ENCODE peak calls at places on chromosomes 13 and 19, in four cellular contexts. S is type B pancreatic cell, H is cardiac fibroblast, M is mammary epithelial cell. K is an unnamed sample.

GRCh38 chr19:35295792-35296462 is 4.0 kb downstream of the MAG start:
- DNase-seq in S (no peak), H (no peak), M (no peak), K (no peak)

GRCh38 chr19:50798943-50799851 is 9.0 kb downstream of the ACP4 start:
- DNase-seq in S (no peak), H (no peak), M (no peak), K (no peak)

GRCh38 chr19:7975037-7975436 is 30.4 kb downstream of the ELAVL1 start:
- DNase-seq in S (no peak), H (no peak), M (no peak), K (no peak)

GRCh38 chr13:95834134-95834765 is 157.3 kb downstream of the DNAJC3 start:
- DNase-seq in S (peak; percentile 73), H (peak; percentile 73), M (peak; percentile 52), K (peak; percentile 24)

GRCh38 chr13:94658926-94659649 is 53.3 kb downstream of the SOX21 start:
- DNase-seq in S (no peak), H (no peak), M (peak; percentile 8), K (no peak)

GRCh38 chr13:106049171-106049570 is 486.3 kb downstream of the EFNB2 start:
- DNase-seq in S (no peak), H (no peak), M (no peak), K (no peak)

GRCh38 chr19:30011051-30011578 is 69.1 kb downstream of the URI1 start:
- DNase-seq in S (no peak), H (no peak), M (no peak), K (no peak)

GRCh38 chr19:2582984-2583956 is 107.3 kb downstream of the GADD45B start:
- DNase-seq in S (no peak), H (peak; percentile 26), M (no peak), K (no peak)

GRCh38 chr19:35459414-35460082 is 11.5 kb downstream of the FFAR2 start:
- DNase-seq in S (no peak), H (peak; percentile 10), M (no peak), K (no peak)

GRCh38 chr13:67238277-67238859 is 8.2 kb upstream of the PCDH9 start:
- DNase-seq in S (no peak), H (peak; percentile 75), M (peak; percentile 9), K (no peak)

GRCh38 chr13:99378985-99379734 is 72.0 kb upstream of the GPR183 start:
- DNase-seq in S (no peak), H (no peak), M (no peak), K (no peak)

GRCh38 chr13:101628900-101629299 is 176.4 kb downstream of the ITGBL1 start:
- DNase-seq in S (no peak), H (no peak), M (no peak), K (no peak)

GRCh38 chr19:15841875-15842569 is 26.6 kb upstream of the OR10H1 start:
- DNase-seq in S (no peak), H (no peak), M (no peak), K (no peak)

GRCh38 chr19:48963371-48964204 is 1.5 kb upstream of the FTL start:
- DNase-seq in S (peak; percentile 78), H (peak; percentile 78), M (no peak), K (peak; percentile 79)

GRCh38 chr19:30857388-30857787 is 485.2 kb downstream of the ZNF536 start:
- DNase-seq in S (peak; percentile 47), H (no peak), M (no peak), K (no peak)

GRCh38 chr13:44747179-44747578 is 171.0 kb upstream of the TSC22D1 start:
- DNase-seq in S (no peak), H (no peak), M (no peak), K (no peak)

GRCh38 chr13:19586904-19587634 is 25.7 kb upstream of the TPTE2 start:
- DNase-seq in S (no peak), H (peak; percentile 7), M (no peak), K (no peak)

GRCh38 chr13:19591864-19592263 is 30.5 kb upstream of the TPTE2 start:
- DNase-seq in S (no peak), H (no peak), M (no peak), K (no peak)

GRCh38 chr13:19590423-19590822 is 29.1 kb upstream of the TPTE2 start:
- DNase-seq in S (no peak), H (no peak), M (no peak), K (no peak)

GRCh38 chr13:19589312-19589711 is 28.0 kb upstream of the TPTE2 start:
- DNase-seq in S (no peak), H (no peak), M (no peak), K (no peak)

GRCh38 chr13:19587635-19588300 is 26.4 kb upstream of the TPTE2 start:
- DNase-seq in S (no peak), H (peak; percentile 63), M (peak; percentile 35), K (no peak)
- TF ChIP-seq CTCF in S (peak; percentile 57), H (peak; percentile 22), M (peak; percentile 29), K (no peak)

GRCh38 chr13:111278258-111278657 is 42.2 kb upstream of the TEX29 start:
- DNase-seq in S (no peak), H (no peak), M (no peak), K (no peak)

GRCh38 chr13:111280226-111280625 is 40.2 kb upstream of the TEX29 start:
- DNase-seq in S (no peak), H (no peak), M (no peak), K (no peak)

GRCh38 chr13:111280666-111281577 is 39.5 kb upstream of the TEX29 start:
- DNase-seq in S (no peak), H (peak; percentile 92), M (no peak), K (no peak)

GRCh38 chr13:111278711-111279110 is 41.7 kb upstream of the TEX29 start:
- DNase-seq in S (no peak), H (no peak), M (no peak), K (no peak)

GRCh38 chr13:111279253-111279652 is 41.2 kb upstream of the TEX29 start:
- DNase-seq in S (no peak), H (no peak), M (no peak), K (no peak)
- TF ChIP-seq CTCF in S (no peak), H (no peak), M (no peak), K (no peak)

GRCh38 chr19:18439910-18440237 is 1.9 kb upstream of the ISYNA1 start:
- DNase-seq in S (no peak), H (no peak), M (no peak), K (no peak)

GRCh38 chr19:18441804-18442788 is 4.2 kb upstream of the ISYNA1 start:
- DNase-seq in S (no peak), H (no peak), M (no peak), K (no peak)

GRCh38 chr19:18439025-18439909 is 1.3 kb upstream of the ISYNA1 start:
- DNase-seq in S (no peak), H (peak; percentile 60), M (no peak), K (no peak)

GRCh38 chr19:18440936-18441803 is 3.2 kb upstream of the ISYNA1 start:
- DNase-seq in S (no peak), H (no peak), M (no peak), K (no peak)

GRCh38 chr19:18440421-18440877 is 2.5 kb upstream of the ISYNA1 start:
- DNase-seq in S (no peak), H (no peak), M (no peak), K (no peak)
- TF ChIP-seq CTCF in S (peak; percentile 31), H (peak; percentile 36), M (peak; percentile 25), K (no peak)

GRCh38 chr19:708154-709141 is at the start of gene PALM:
- DNase-seq in S (no peak), H (no peak), M (no peak), K (no peak)

GRCh38 chr19:709965-710714 is 1.4 kb downstream of the PALM start:
- DNase-seq in S (no peak), H (no peak), M (no peak), K (no peak)

GRCh38 chr19:709196-709964 is 645 bp downstream of the PALM start:
- DNase-seq in S (no peak), H (no peak), M (no peak), K (no peak)

GRCh38 chr19:710767-711166 is 2.0 kb downstream of the PALM start:
- DNase-seq in S (no peak), H (no peak), M (no peak), K (no peak)

GRCh38 chr19:711224-711623 is 2.5 kb downstream of the PALM start:
- DNase-seq in S (no peak), H (no peak), M (no peak), K (no peak)
- TF ChIP-seq CTCF in S (no peak), H (no peak), M (no peak), K (no peak)

GRCh38 chr13:38872693-38873092 is 117.9 kb downstream of the STOML3 start:
- DNase-seq in S (no peak), H (peak; percentile 51), M (peak; percentile 28), K (no peak)
- TF ChIP-seq CTCF in S (peak; percentile 87), H (peak; percentile 52), M (peak; percentile 81), K (no peak)

GRCh38 chr19:5369962-5370367 is 29.4 kb upstream of the PTPRS start:
- DNase-seq in S (peak; percentile 83), H (peak; percentile 39), M (no peak), K (peak; percentile 48)
- TF ChIP-seq CTCF in S (peak; percentile 80), H (peak; percentile 70), M (peak; percentile 57), K (no peak)

DNA sequence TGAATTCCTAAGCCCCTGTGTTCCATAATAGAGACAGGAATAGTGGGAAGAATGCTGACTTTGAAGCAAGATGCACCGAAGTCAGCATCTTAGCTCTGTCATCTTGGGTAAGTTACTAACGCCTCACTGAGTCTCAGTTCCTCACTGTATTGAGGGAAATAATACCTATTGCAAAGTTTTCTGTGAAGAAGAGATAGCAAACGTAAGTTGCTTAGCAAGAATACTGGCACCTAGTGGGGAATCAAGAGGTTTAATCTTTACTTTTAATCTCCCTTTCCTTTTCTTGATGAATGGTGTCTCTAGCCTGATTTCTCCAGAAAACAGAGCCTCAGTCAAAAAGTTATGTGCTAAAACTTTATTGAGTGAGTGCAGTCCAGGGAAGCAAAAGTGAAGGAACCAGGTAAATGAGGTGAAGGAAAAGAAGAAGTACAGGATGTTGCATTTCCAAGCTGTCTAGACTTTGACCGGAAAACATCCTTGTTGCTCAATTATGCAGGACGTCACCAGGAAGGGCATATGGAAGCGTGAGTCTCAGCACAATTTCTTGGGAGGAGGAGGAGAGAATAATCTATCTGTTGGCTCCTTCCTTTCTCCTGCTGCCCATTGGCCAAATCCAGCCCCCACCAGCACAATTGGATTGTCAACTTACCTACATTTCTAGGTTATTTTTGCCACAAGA is 210.0 kb downstream of the B3GLCT start:
- DNase-seq in S (no peak), H (peak; percentile 15), M (peak; percentile 3), K (no peak)
- TF ChIP-seq CTCF in S (peak; percentile 39), H (peak; percentile 18), M (no peak), K (no peak)

GRCh38 chr13:20136781-20137703 is 23.8 kb downstream of the GJA3 start:
- DNase-seq in S (peak; percentile 68), H (no peak), M (peak; percentile 14), K (no peak)
- TF ChIP-seq CTCF in S (peak; percentile 52), H (peak; percentile 40), M (peak; percentile 16), K (no peak)